ENCODE peak calls at places on chromosomes 13 and 19, in ten cellular contexts. One of them, this sample, is unnamed.

GRCh38 chr19:12694641-12695040 is 1.8 kb downstream of the FBXW9 start:
- DNase-seq in HEK293T: no peak
- DNase-seq in kidney epithelial cell: no peak
- DNase-seq in AG10803: no peak
- DNase-seq in GM12892: no peak
- DNase-seq in HTR-8/SVneo: no peak
- DNase-seq in progenitor cell of endocrine pancreas: no peak
- DNase-seq in stimulated activated CD8-positive, alpha-beta memory T cell treated with anti-CD3 and anti-CD28 coated beads, Interleukin-4, amount 100 ng/mL, for 4 hours: no peak
- DNase-seq in Right ventricle myocardium superior: no peak
- DNase-seq in NCI-H1694: no peak
- DNase-seq in this sample: no peak

GRCh38 chr19:39111593-39112199 is 13.9 kb upstream of the PAK4 start:
- DNase-seq in HEK293T: no peak
- DNase-seq in kidney epithelial cell: no peak
- DNase-seq in AG10803: no peak
- DNase-seq in GM12892: no peak
- DNase-seq in HTR-8/SVneo: no peak
- DNase-seq in progenitor cell of endocrine pancreas: no peak
- DNase-seq in stimulated activated CD8-positive, alpha-beta memory T cell treated with anti-CD3 and anti-CD28 coated beads, Interleukin-4, amount 100 ng/mL, for 4 hours: no peak
- DNase-seq in Right ventricle myocardium superior: no peak
- DNase-seq in NCI-H1694: no peak
- DNase-seq in this sample: no peak

GRCh38 chr19:55066107-55066709 is 3.3 kb upstream of the RDH13 start:
- DNase-seq in HEK293T: no peak
- DNase-seq in kidney epithelial cell: no peak
- DNase-seq in AG10803: no peak
- DNase-seq in GM12892: no peak
- DNase-seq in HTR-8/SVneo: no peak
- DNase-seq in progenitor cell of endocrine pancreas: no peak
- DNase-seq in stimulated activated CD8-positive, alpha-beta memory T cell treated with anti-CD3 and anti-CD28 coated beads, Interleukin-4, amount 100 ng/mL, for 4 hours: no peak
- DNase-seq in Right ventricle myocardium superior: no peak
- DNase-seq in NCI-H1694: no peak
- DNase-seq in this sample: peak

GRCh38 chr13:21837841-21838551 is 167.1 kb downstream of the FGF9 start:
- DNase-seq in HEK293T: no peak
- DNase-seq in kidney epithelial cell: no peak
- DNase-seq in AG10803: peak
- DNase-seq in GM12892: no peak
- DNase-seq in HTR-8/SVneo: peak
- DNase-seq in progenitor cell of endocrine pancreas: no peak
- DNase-seq in stimulated activated CD8-positive, alpha-beta memory T cell treated with anti-CD3 and anti-CD28 coated beads, Interleukin-4, amount 100 ng/mL, for 4 hours: no peak
- DNase-seq in Right ventricle myocardium superior: no peak
- DNase-seq in NCI-H1694: no peak
- DNase-seq in this sample: no peak

GRCh38 chr13:110420626-110421025 is 113.5 kb downstream of the COL4A2 start:
- DNase-seq in HEK293T: no peak
- DNase-seq in kidney epithelial cell: no peak
- DNase-seq in AG10803: no peak
- DNase-seq in GM12892: no peak
- DNase-seq in HTR-8/SVneo: no peak
- DNase-seq in progenitor cell of endocrine pancreas: no peak
- DNase-seq in stimulated activated CD8-positive, alpha-beta memory T cell treated with anti-CD3 and anti-CD28 coated beads, Interleukin-4, amount 100 ng/mL, for 4 hours: no peak
- DNase-seq in Right ventricle myocardium superior: no peak
- DNase-seq in NCI-H1694: no peak
- DNase-seq in this sample: no peak

GRCh38 chr19:39325778-39326680 is 5.4 kb upstream of the LRFN1 start:
- DNase-seq in HEK293T: peak
- DNase-seq in kidney epithelial cell: no peak
- DNase-seq in AG10803: peak
- DNase-seq in GM12892: no peak
- DNase-seq in HTR-8/SVneo: no peak
- DNase-seq in progenitor cell of endocrine pancreas: no peak
- DNase-seq in stimulated activated CD8-positive, alpha-beta memory T cell treated with anti-CD3 and anti-CD28 coated beads, Interleukin-4, amount 100 ng/mL, for 4 hours: no peak
- DNase-seq in Right ventricle myocardium superior: no peak
- DNase-seq in NCI-H1694: no peak
- DNase-seq in this sample: no peak

GRCh38 chr13:50867641-50867952 is 24.1 kb upstream of the DLEU7 start:
- DNase-seq in HEK293T: no peak
- DNase-seq in kidney epithelial cell: no peak
- DNase-seq in AG10803: no peak
- DNase-seq in GM12892: no peak
- DNase-seq in HTR-8/SVneo: no peak
- DNase-seq in progenitor cell of endocrine pancreas: no peak
- DNase-seq in stimulated activated CD8-positive, alpha-beta memory T cell treated with anti-CD3 and anti-CD28 coated beads, Interleukin-4, amount 100 ng/mL, for 4 hours: no peak
- DNase-seq in Right ventricle myocardium superior: no peak
- DNase-seq in NCI-H1694: no peak
- DNase-seq in this sample: no peak

GRCh38 chr13:48126944-48127814 is 32.3 kb upstream of the MED4 start:
- DNase-seq in HEK293T: peak
- DNase-seq in kidney epithelial cell: peak
- DNase-seq in AG10803: peak
- DNase-seq in GM12892: peak
- DNase-seq in HTR-8/SVneo: peak
- DNase-seq in progenitor cell of endocrine pancreas: no peak
- DNase-seq in stimulated activated CD8-positive, alpha-beta memory T cell treated with anti-CD3 and anti-CD28 coated beads, Interleukin-4, amount 100 ng/mL, for 4 hours: no peak
- DNase-seq in Right ventricle myocardium superior: peak
- DNase-seq in NCI-H1694: peak
- DNase-seq in this sample: peak

GRCh38 chr13:54709546-54709945 is 1680.9 kb downstream of the OLFM4 start:
- DNase-seq in HEK293T: no peak
- DNase-seq in kidney epithelial cell: no peak
- DNase-seq in AG10803: no peak
- DNase-seq in GM12892: no peak
- DNase-seq in HTR-8/SVneo: no peak
- DNase-seq in progenitor cell of endocrine pancreas: no peak
- DNase-seq in stimulated activated CD8-positive, alpha-beta memory T cell treated with anti-CD3 and anti-CD28 coated beads, Interleukin-4, amount 100 ng/mL, for 4 hours: no peak
- DNase-seq in Right ventricle myocardium superior: no peak
- DNase-seq in NCI-H1694: no peak
- DNase-seq in this sample: no peak

GRCh38 chr13:81395368-81395767 is 1054.4 kb upstream of the SPRY2 start:
- DNase-seq in HEK293T: peak
- DNase-seq in kidney epithelial cell: no peak
- DNase-seq in AG10803: no peak
- DNase-seq in GM12892: no peak
- DNase-seq in HTR-8/SVneo: no peak
- DNase-seq in progenitor cell of endocrine pancreas: no peak
- DNase-seq in stimulated activated CD8-positive, alpha-beta memory T cell treated with anti-CD3 and anti-CD28 coated beads, Interleukin-4, amount 100 ng/mL, for 4 hours: no peak
- DNase-seq in Right ventricle myocardium superior: no peak
- DNase-seq in NCI-H1694: no peak
- DNase-seq in this sample: no peak

GRCh38 chr13:60066206-60066605 is 97.5 kb downstream of the DIAPH3 start:
- DNase-seq in HEK293T: no peak
- DNase-seq in kidney epithelial cell: no peak
- DNase-seq in AG10803: no peak
- DNase-seq in GM12892: no peak
- DNase-seq in HTR-8/SVneo: no peak
- DNase-seq in progenitor cell of endocrine pancreas: no peak
- DNase-seq in stimulated activated CD8-positive, alpha-beta memory T cell treated with anti-CD3 and anti-CD28 coated beads, Interleukin-4, amount 100 ng/mL, for 4 hours: no peak
- DNase-seq in Right ventricle myocardium superior: no peak
- DNase-seq in NCI-H1694: no peak
- DNase-seq in this sample: no peak

GRCh38 chr13:67369895-67370660 is 139.9 kb upstream of the PCDH9 start:
- DNase-seq in HEK293T: no peak
- DNase-seq in kidney epithelial cell: peak
- DNase-seq in AG10803: peak
- DNase-seq in GM12892: no peak
- DNase-seq in HTR-8/SVneo: peak
- DNase-seq in progenitor cell of endocrine pancreas: no peak
- DNase-seq in stimulated activated CD8-positive, alpha-beta memory T cell treated with anti-CD3 and anti-CD28 coated beads, Interleukin-4, amount 100 ng/mL, for 4 hours: no peak
- DNase-seq in Right ventricle myocardium superior: no peak
- DNase-seq in NCI-H1694: no peak
- DNase-seq in this sample: peak

GRCh38 chr19:35141627-35142401 is 1.2 kb upstream of the FXYD7 start:
- DNase-seq in HEK293T: no peak
- DNase-seq in kidney epithelial cell: no peak
- DNase-seq in AG10803: no peak
- DNase-seq in GM12892: no peak
- DNase-seq in HTR-8/SVneo: no peak
- DNase-seq in progenitor cell of endocrine pancreas: no peak
- DNase-seq in stimulated activated CD8-positive, alpha-beta memory T cell treated with anti-CD3 and anti-CD28 coated beads, Interleukin-4, amount 100 ng/mL, for 4 hours: no peak
- DNase-seq in Right ventricle myocardium superior: no peak
- DNase-seq in NCI-H1694: peak
- DNase-seq in this sample: no peak

GRCh38 chr13:89969996-89970709 is 1377.3 kb upstream of the MIR17HG start:
- DNase-seq in HEK293T: no peak
- DNase-seq in kidney epithelial cell: no peak
- DNase-seq in AG10803: peak
- DNase-seq in GM12892: no peak
- DNase-seq in HTR-8/SVneo: no peak
- DNase-seq in progenitor cell of endocrine pancreas: no peak
- DNase-seq in stimulated activated CD8-positive, alpha-beta memory T cell treated with anti-CD3 and anti-CD28 coated beads, Interleukin-4, amount 100 ng/mL, for 4 hours: no peak
- DNase-seq in Right ventricle myocardium superior: no peak
- DNase-seq in NCI-H1694: no peak
- DNase-seq in this sample: no peak

GRCh38 chr19:35389192-35389861 is 18.5 kb downstream of the GPR42 start:
- DNase-seq in HEK293T: no peak
- DNase-seq in kidney epithelial cell: no peak
- DNase-seq in AG10803: no peak
- DNase-seq in GM12892: no peak
- DNase-seq in HTR-8/SVneo: no peak
- DNase-seq in progenitor cell of endocrine pancreas: no peak
- DNase-seq in stimulated activated CD8-positive, alpha-beta memory T cell treated with anti-CD3 and anti-CD28 coated beads, Interleukin-4, amount 100 ng/mL, for 4 hours: no peak
- DNase-seq in Right ventricle myocardium superior: no peak
- DNase-seq in NCI-H1694: no peak
- DNase-seq in this sample: no peak

GRCh38 chr13:24900507-24900906 is 136.5 kb downstream of the RNF17 start:
- DNase-seq in HEK293T: no peak
- DNase-seq in kidney epithelial cell: no peak
- DNase-seq in AG10803: no peak
- DNase-seq in GM12892: no peak
- DNase-seq in HTR-8/SVneo: no peak
- DNase-seq in progenitor cell of endocrine pancreas: no peak
- DNase-seq in stimulated activated CD8-positive, alpha-beta memory T cell treated with anti-CD3 and anti-CD28 coated beads, Interleukin-4, amount 100 ng/mL, for 4 hours: no peak
- DNase-seq in Right ventricle myocardium superior: no peak
- DNase-seq in NCI-H1694: no peak
- DNase-seq in this sample: no peak

GRCh38 chr13:89688908-89689307 is 1658.6 kb upstream of the MIR17HG start:
- DNase-seq in HEK293T: no peak
- DNase-seq in kidney epithelial cell: no peak
- DNase-seq in AG10803: no peak
- DNase-seq in GM12892: no peak
- DNase-seq in HTR-8/SVneo: no peak
- DNase-seq in progenitor cell of endocrine pancreas: no peak
- DNase-seq in stimulated activated CD8-positive, alpha-beta memory T cell treated with anti-CD3 and anti-CD28 coated beads, Interleukin-4, amount 100 ng/mL, for 4 hours: no peak
- DNase-seq in Right ventricle myocardium superior: peak
- DNase-seq in NCI-H1694: no peak
- DNase-seq in this sample: no peak

GRCh38 chr19:35629332-35629633 is 447 bp downstream of the RBM42 start:
- DNase-seq in HEK293T: no peak
- DNase-seq in kidney epithelial cell: no peak
- DNase-seq in AG10803: no peak
- DNase-seq in GM12892: no peak
- DNase-seq in HTR-8/SVneo: no peak
- DNase-seq in progenitor cell of endocrine pancreas: no peak
- DNase-seq in stimulated activated CD8-positive, alpha-beta memory T cell treated with anti-CD3 and anti-CD28 coated beads, Interleukin-4, amount 100 ng/mL, for 4 hours: no peak
- DNase-seq in Right ventricle myocardium superior: no peak
- DNase-seq in NCI-H1694: no peak
- DNase-seq in this sample: no peak

GRCh38 chr13:91132786-91133185 is 214.7 kb upstream of the MIR17HG start:
- DNase-seq in HEK293T: no peak
- DNase-seq in kidney epithelial cell: no peak
- DNase-seq in AG10803: no peak
- DNase-seq in GM12892: no peak
- DNase-seq in HTR-8/SVneo: no peak
- DNase-seq in progenitor cell of endocrine pancreas: no peak
- DNase-seq in stimulated activated CD8-positive, alpha-beta memory T cell treated with anti-CD3 and anti-CD28 coated beads, Interleukin-4, amount 100 ng/mL, for 4 hours: no peak
- DNase-seq in Right ventricle myocardium superior: peak
- DNase-seq in NCI-H1694: no peak
- DNase-seq in this sample: no peak

GRCh38 chr19:16394681-16395375 is 70.2 kb downstream of the KLF2 start:
- DNase-seq in HEK293T: no peak
- DNase-seq in kidney epithelial cell: no peak
- DNase-seq in AG10803: peak
- DNase-seq in GM12892: no peak
- DNase-seq in HTR-8/SVneo: no peak
- DNase-seq in progenitor cell of endocrine pancreas: no peak
- DNase-seq in stimulated activated CD8-positive, alpha-beta memory T cell treated with anti-CD3 and anti-CD28 coated beads, Interleukin-4, amount 100 ng/mL, for 4 hours: no peak
- DNase-seq in Right ventricle myocardium superior: peak
- DNase-seq in NCI-H1694: no peak
- DNase-seq in this sample: no peak

GRCh38 chr19:41687419-41687818 is 651 bp downstream of the CEACAM7 start:
- DNase-seq in HEK293T: no peak
- DNase-seq in kidney epithelial cell: no peak
- DNase-seq in AG10803: no peak
- DNase-seq in GM12892: no peak
- DNase-seq in HTR-8/SVneo: no peak
- DNase-seq in progenitor cell of endocrine pancreas: no peak
- DNase-seq in stimulated activated CD8-positive, alpha-beta memory T cell treated with anti-CD3 and anti-CD28 coated beads, Interleukin-4, amount 100 ng/mL, for 4 hours: no peak
- DNase-seq in Right ventricle myocardium superior: no peak
- DNase-seq in NCI-H1694: no peak
- DNase-seq in this sample: no peak

GRCh38 chr19:5249526-5249925 is 91.1 kb downstream of the PTPRS start:
- DNase-seq in HEK293T: no peak
- DNase-seq in kidney epithelial cell: no peak
- DNase-seq in AG10803: no peak
- DNase-seq in GM12892: no peak
- DNase-seq in HTR-8/SVneo: no peak
- DNase-seq in progenitor cell of endocrine pancreas: no peak
- DNase-seq in stimulated activated CD8-positive, alpha-beta memory T cell treated with anti-CD3 and anti-CD28 coated beads, Interleukin-4, amount 100 ng/mL, for 4 hours: no peak
- DNase-seq in Right ventricle myocardium superior: no peak
- DNase-seq in NCI-H1694: no peak
- DNase-seq in this sample: no peak

GRCh38 chr13:76848596-76848995 is 37.6 kb downstream of the KCTD12 start:
- DNase-seq in HEK293T: no peak
- DNase-seq in kidney epithelial cell: no peak
- DNase-seq in AG10803: peak
- DNase-seq in GM12892: no peak
- DNase-seq in HTR-8/SVneo: no peak
- DNase-seq in progenitor cell of endocrine pancreas: no peak
- DNase-seq in stimulated activated CD8-positive, alpha-beta memory T cell treated with anti-CD3 and anti-CD28 coated beads, Interleukin-4, amount 100 ng/mL, for 4 hours: no peak
- DNase-seq in Right ventricle myocardium superior: peak
- DNase-seq in NCI-H1694: peak
- DNase-seq in this sample: no peak

GRCh38 chr13:68190826-68191225 is 960.7 kb upstream of the PCDH9 start:
- DNase-seq in HEK293T: no peak
- DNase-seq in kidney epithelial cell: peak
- DNase-seq in AG10803: no peak
- DNase-seq in GM12892: no peak
- DNase-seq in HTR-8/SVneo: peak
- DNase-seq in progenitor cell of endocrine pancreas: no peak
- DNase-seq in stimulated activated CD8-positive, alpha-beta memory T cell treated with anti-CD3 and anti-CD28 coated beads, Interleukin-4, amount 100 ng/mL, for 4 hours: no peak
- DNase-seq in Right ventricle myocardium superior: no peak
- DNase-seq in NCI-H1694: no peak
- DNase-seq in this sample: peak

GRCh38 chr19:18469245-18470107 is 31.5 kb upstream of the ISYNA1 start:
- DNase-seq in HEK293T: peak
- DNase-seq in kidney epithelial cell: peak
- DNase-seq in AG10803: peak
- DNase-seq in GM12892: peak
- DNase-seq in HTR-8/SVneo: no peak
- DNase-seq in progenitor cell of endocrine pancreas: peak
- DNase-seq in stimulated activated CD8-positive, alpha-beta memory T cell treated with anti-CD3 and anti-CD28 coated beads, Interleukin-4, amount 100 ng/mL, for 4 hours: no peak
- DNase-seq in Right ventricle myocardium superior: peak
- DNase-seq in NCI-H1694: peak
- DNase-seq in this sample: no peak

GRCh38 chr19:7159105-7159933 is 89.8 kb downstream of the ZNF557 start:
- DNase-seq in HEK293T: peak
- DNase-seq in kidney epithelial cell: no peak
- DNase-seq in AG10803: peak
- DNase-seq in GM12892: no peak
- DNase-seq in HTR-8/SVneo: peak
- DNase-seq in progenitor cell of endocrine pancreas: no peak
- DNase-seq in stimulated activated CD8-positive, alpha-beta memory T cell treated with anti-CD3 and anti-CD28 coated beads, Interleukin-4, amount 100 ng/mL, for 4 hours: no peak
- DNase-seq in Right ventricle myocardium superior: peak
- DNase-seq in NCI-H1694: peak
- DNase-seq in this sample: no peak

GRCh38 chr19:13823256-13823655 is 28.0 kb downstream of the ZSWIM4 start:
- DNase-seq in HEK293T: no peak
- DNase-seq in kidney epithelial cell: no peak
- DNase-seq in AG10803: no peak
- DNase-seq in GM12892: no peak
- DNase-seq in HTR-8/SVneo: no peak
- DNase-seq in progenitor cell of endocrine pancreas: no peak
- DNase-seq in stimulated activated CD8-positive, alpha-beta memory T cell treated with anti-CD3 and anti-CD28 coated beads, Interleukin-4, amount 100 ng/mL, for 4 hours: no peak
- DNase-seq in Right ventricle myocardium superior: peak
- DNase-seq in NCI-H1694: no peak
- DNase-seq in this sample: no peak

GRCh38 chr19:3762130-3762473 is 380 bp upstream of the MRPL54 start:
- DNase-seq in HEK293T: no peak
- DNase-seq in kidney epithelial cell: no peak
- DNase-seq in AG10803: no peak
- DNase-seq in GM12892: no peak
- DNase-seq in HTR-8/SVneo: no peak
- DNase-seq in progenitor cell of endocrine pancreas: no peak
- DNase-seq in stimulated activated CD8-positive, alpha-beta memory T cell treated with anti-CD3 and anti-CD28 coated beads, Interleukin-4, amount 100 ng/mL, for 4 hours: no peak
- DNase-seq in Right ventricle myocardium superior: no peak
- DNase-seq in NCI-H1694: no peak
- DNase-seq in this sample: no peak